ENCODE peak calls at places on chromosome 15, in eight cellular contexts. I, W, H, J, Z, R, X and E are unnamed samples.
A peak's percentile ranks its signal among the peaks of the same experiment; 100 is the strongest.

GRCh38 chr15:101679861-101680260 is 27.7 kb upstream of the TM2D3 start:
- DNase-seq in I (no peak), W (no peak), H (no peak), J (no peak), Z (no peak), R (no peak), X (no peak), E (no peak)

GRCh38 chr15:63244399-63244798 is 33.0 kb upstream of the APH1B start:
- DNase-seq in I (no peak), W (no peak), H (no peak), J (no peak), Z (peak; percentile 84), R (no peak), X (no peak), E (no peak)

GRCh38 chr15:27570746-27571145 is 528.4 kb downstream of the OCA2 start:
- DNase-seq in I (no peak), W (no peak), H (no peak), J (no peak), Z (no peak), R (no peak), X (no peak), E (no peak)

GRCh38 chr15:72855791-72856190 is 72.2 kb upstream of the ADPGK start:
- DNase-seq in I (no peak), W (no peak), H (no peak), J (no peak), Z (no peak), R (no peak), X (no peak), E (no peak)

GRCh38 chr15:44193651-44194396 is 1.2 kb downstream of the FRMD5 start:
- DNase-seq in I (no peak), W (peak; percentile 20), H (no peak), J (no peak), Z (peak; percentile 22), R (peak; percentile 9), X (no peak), E (no peak)

GRCh38 chr15:67862771-67863441 is 23.1 kb upstream of the RNU6-1 start:
- DNase-seq in I (no peak), W (no peak), H (no peak), J (no peak), Z (no peak), R (no peak), X (no peak), E (no peak)

GRCh38 chr15:76773234-76773633 is 131.9 kb downstream of the SCAPER start:
- DNase-seq in I (no peak), W (no peak), H (no peak), J (no peak), Z (no peak), R (no peak), X (no peak), E (no peak)

GRCh38 chr15:58934114-58934447 is 602 bp upstream of the SLTM start:
- DNase-seq in I (no peak), W (no peak), H (no peak), J (no peak), Z (no peak), R (no peak), X (no peak), E (no peak)

GRCh38 chr15:36465304-36465703 is 114.1 kb upstream of the CDIN1 start:
- DNase-seq in I (no peak), W (no peak), H (no peak), J (no peak), Z (no peak), R (no peak), X (no peak), E (no peak)

GRCh38 chr15:65937476-65937875 is 68.2 kb downstream of the RAB11A start:
- DNase-seq in I (peak; percentile 66), W (no peak), H (no peak), J (no peak), Z (no peak), R (no peak), X (no peak), E (peak; percentile 60)

GRCh38 chr15:68301300-68301699 is 23.8 kb downstream of the FEM1B start:
- DNase-seq in I (no peak), W (no peak), H (no peak), J (no peak), Z (no peak), R (no peak), X (no peak), E (no peak)

GRCh38 chr15:75775296-75776074 is 62.8 kb upstream of the CSPG4 start:
- DNase-seq in I (no peak), W (no peak), H (no peak), J (no peak), Z (no peak), R (no peak), X (no peak), E (no peak)

GRCh38 chr15:53197426-53197839 is 407.3 kb upstream of the ONECUT1 start:
- DNase-seq in I (peak; percentile 14), W (peak; percentile 49), H (peak; percentile 6), J (no peak), Z (peak; percentile 42), R (peak; percentile 80), X (no peak), E (peak; percentile 37)

GRCh38 chr15:74709011-74709410 is 13.2 kb upstream of the EDC3 start:
- DNase-seq in I (no peak), W (no peak), H (no peak), J (peak; percentile 30), Z (peak; percentile 15), R (no peak), X (no peak), E (no peak)

GRCh38 chr15:39629906-39630305 is 49.0 kb downstream of the THBS1 start:
- DNase-seq in I (peak; percentile 92), W (no peak), H (no peak), J (no peak), Z (no peak), R (no peak), X (no peak), E (no peak)

GRCh38 chr15:52040167-52040900 is 21.3 kb downstream of the MAPK6 start:
- DNase-seq in I (no peak), W (no peak), H (no peak), J (no peak), Z (no peak), R (no peak), X (no peak), E (no peak)

GRCh38 chr15:70186152-70186551 is 88.4 kb upstream of the TLE3 start:
- DNase-seq in I (no peak), W (peak; percentile 83), H (no peak), J (no peak), Z (no peak), R (no peak), X (no peak), E (no peak)

GRCh38 chr15:63198752-63199250 is 9.4 kb downstream of the RAB8B start:
- DNase-seq in I (no peak), W (no peak), H (no peak), J (peak; percentile 74), Z (peak; percentile 53), R (peak; percentile 13), X (no peak), E (no peak)

GRCh38 chr15:36779744-36780408 is 200.4 kb downstream of the CDIN1 start:
- DNase-seq in I (no peak), W (no peak), H (no peak), J (no peak), Z (no peak), R (no peak), X (no peak), E (no peak)

GRCh38 chr15:49308686-49309085 is 114.4 kb upstream of the FGF7 start:
- DNase-seq in I (no peak), W (no peak), H (no peak), J (no peak), Z (no peak), R (no peak), X (no peak), E (no peak)

GRCh38 chr15:90903733-90904536 is 833 bp downstream of the MAN2A2 start:
- DNase-seq in I (peak; percentile 33), W (no peak), H (no peak), J (no peak), Z (no peak), R (no peak), X (no peak), E (no peak)

GRCh38 chr15:62952969-62953368 is 89.6 kb upstream of the TPM1 start:
- DNase-seq in I (no peak), W (no peak), H (no peak), J (no peak), Z (no peak), R (no peak), X (no peak), E (no peak)

GRCh38 chr15:66195621-66196230 is 57.8 kb downstream of the MEGF11 start:
- DNase-seq in I (no peak), W (no peak), H (no peak), J (no peak), Z (no peak), R (no peak), X (no peak), E (no peak)

GRCh38 chr15:46450810-46451182 is 816.0 kb downstream of the SQOR start:
- DNase-seq in I (no peak), W (no peak), H (no peak), J (no peak), Z (no peak), R (no peak), X (no peak), E (no peak)

GRCh38 chr15:84871428-84871985 is 13.0 kb upstream of the SLC28A1 start:
- DNase-seq in I (no peak), W (no peak), H (no peak), J (no peak), Z (no peak), R (no peak), X (no peak), E (no peak)

GRCh38 chr15:63630036-63630751 is 33.0 kb downstream of the FBXL22 start:
- DNase-seq in I (no peak), W (no peak), H (no peak), J (no peak), Z (no peak), R (no peak), X (no peak), E (no peak)

GRCh38 chr15:20340331-20340811 is 201.2 kb downstream of the GOLGA6L6 start:
- DNase-seq in I (peak; percentile 39), W (no peak), H (peak; percentile 39), J (no peak), Z (no peak), R (no peak), X (no peak), E (peak; percentile 98)

GRCh38 chr15:37616215-37616614 is 318.2 kb upstream of the TMCO5A start:
- DNase-seq in I (no peak), W (no peak), H (no peak), J (no peak), Z (no peak), R (no peak), X (no peak), E (no peak)

GRCh38 chr15:65979316-65979715 is 110.0 kb downstream of the RAB11A start:
- DNase-seq in I (no peak), W (no peak), H (no peak), J (no peak), Z (no peak), R (no peak), X (no peak), E (no peak)

GRCh38 chr15:66842710-66843441 is 140.8 kb downstream of the SMAD6 start:
- DNase-seq in I (no peak), W (no peak), H (no peak), J (peak; percentile 82), Z (peak; percentile 79), R (peak; percentile 76), X (no peak), E (peak; percentile 81)